ENCODE peak calls at places on chromosomes 6 and 20, in four cellular contexts. W is colonic mucosa, D is heart left ventricle, N is IMR-90. S is an unnamed sample.

GRCh38 chr6:129494099-129494498 is 215.9 kb downstream of the ARHGAP18 start:
- DNase-seq in W (no peak), D (no peak), N (peak; percentile 18), S (no peak)

GRCh38 chr20:54173653-54174451 is at the start of gene CYP24A1:
- DNase-seq in W (no peak), D (no peak), N (no peak), S (no peak)

GRCh38 chr6:96899019-96899418 is 1.3 kb upstream of the NDUFAF4 start:
- DNase-seq in W (peak; percentile 39), D (no peak), N (peak; percentile 55), S (peak; percentile 66)

GRCh38 chr20:35954907-35955251 is 577 bp upstream of the SCAND1 start:
- DNase-seq in W (no peak), D (peak; percentile 63), N (peak; percentile 43), S (peak; percentile 49)

GRCh38 chr6:30093951-30094350 is 18.4 kb upstream of the RNF39 start:
- DNase-seq in W (no peak), D (no peak), N (no peak), S (no peak)

GRCh38 chr6:140567469-140567868 is 1193.0 kb upstream of the CITED2 start:
- DNase-seq in W (no peak), D (no peak), N (peak; percentile 16), S (peak; percentile 16)

GRCh38 chr20:10647471-10647870 is 26.3 kb downstream of the JAG1 start:
- DNase-seq in W (no peak), D (no peak), N (no peak), S (no peak)

GRCh38 chr6:11994875-11995461 is 17.1 kb upstream of the HIVEP1 start:
- DNase-seq in W (no peak), D (no peak), N (no peak), S (no peak)

GRCh38 chr20:50729925-50730764 is 1.2 kb upstream of the PARD6B start:
- DNase-seq in W (peak; percentile 47), D (no peak), N (no peak), S (peak; percentile 28)

GRCh38 chr20:62668441-62669027 is 26.2 kb downstream of the SLCO4A1 start:
- DNase-seq in W (peak; percentile 77), D (no peak), N (peak; percentile 74), S (peak; percentile 67)

GRCh38 chr6:38404355-38404754 is 235.4 kb downstream of the BTBD9 start:
- DNase-seq in W (no peak), D (no peak), N (no peak), S (no peak)

GRCh38 chr20:59939052-59939878 is 840 bp downstream of the PPP1R3D start:
- DNase-seq in W (peak; percentile 25), D (peak; percentile 69), N (no peak), S (no peak)

GRCh38 chr6:90110971-90111370 is 185.7 kb downstream of the BACH2 start:
- DNase-seq in W (no peak), D (no peak), N (no peak), S (no peak)

GRCh38 chr6:137013738-137014602 is 30.8 kb downstream of the IL20RA start:
- DNase-seq in W (no peak), D (no peak), N (peak; percentile 60), S (peak; percentile 57)

DNA sequence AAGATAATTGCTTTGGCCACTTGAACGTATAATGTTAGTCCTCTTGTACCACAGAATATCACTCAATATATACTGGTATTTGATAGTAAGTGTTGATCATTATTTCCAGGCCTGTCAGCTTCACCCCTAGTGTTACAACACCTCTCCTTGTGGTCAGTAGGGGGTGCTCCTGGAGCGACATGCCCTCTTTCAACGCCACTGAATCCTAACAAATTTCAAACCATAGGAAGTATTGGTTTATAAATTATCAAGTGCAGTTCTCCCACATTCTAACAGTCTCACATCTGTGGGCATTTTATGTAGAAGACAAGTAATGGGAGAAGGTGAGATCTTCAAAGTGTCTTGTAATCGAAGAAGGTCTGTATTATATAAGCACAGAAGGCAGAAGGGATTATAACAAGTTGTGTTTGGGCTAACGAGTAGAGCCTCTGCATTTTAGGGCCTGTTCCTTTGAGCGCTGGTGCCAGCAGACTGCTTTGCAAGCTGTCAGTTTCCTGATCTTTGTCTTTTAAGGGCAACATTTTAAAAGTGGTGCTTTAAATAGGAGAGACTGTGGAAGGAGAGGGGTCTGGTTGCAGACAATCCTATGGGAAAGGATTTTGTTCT is 57.1 kb upstream of the CEP162 start:
- DNase-seq in W (no peak), D (no peak), N (peak; percentile 2), S (no peak)
- TF ChIP-seq CTCF in W (no peak), D (no peak), N (peak; percentile 34), S (peak; percentile 38)

GRCh38 chr6:42007753-42008528 is 42.4 kb upstream of the TAF8 start:
- DNase-seq in W (no peak), D (no peak), N (no peak), S (no peak)
- H3K4me3 ChIP-seq in W (no peak overlapping the region), D (no peak overlapping the region), N (no peak overlapping the region), S (no peak overlapping the region)

DNA sequence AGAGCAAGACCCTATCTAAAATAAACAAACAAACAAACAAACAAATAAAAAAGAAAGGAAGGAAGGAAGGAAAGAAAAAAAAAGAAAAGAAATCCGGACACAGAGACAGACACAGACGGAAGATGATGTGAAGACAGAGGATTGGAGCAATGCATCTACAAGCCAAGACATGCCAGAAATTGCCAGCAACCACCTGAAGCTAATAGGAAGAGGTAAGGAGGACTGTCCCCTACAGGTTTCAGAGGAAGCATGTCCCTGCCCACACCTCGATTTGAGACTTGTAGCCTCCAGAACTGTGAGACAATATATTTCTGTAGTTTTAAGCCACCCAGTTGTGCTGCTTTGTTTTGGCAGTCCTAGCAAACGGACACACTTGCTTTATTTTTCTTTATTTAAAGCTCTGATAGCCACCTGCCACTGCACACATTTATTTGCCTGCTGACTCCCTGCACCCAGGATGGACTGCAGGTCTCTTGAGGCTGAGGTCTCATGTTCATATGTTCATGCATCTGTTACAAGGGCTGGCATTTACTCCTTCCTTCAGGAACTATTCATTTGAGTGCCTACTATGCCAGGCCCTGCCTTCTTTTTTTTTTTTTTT is 20.7 kb upstream of the ZMYND8 start:
- DNase-seq in W (no peak), D (no peak), N (no peak), S (no peak)
- TF ChIP-seq CTCF in W (no peak), D (no peak), N (no peak), S (no peak)

GRCh38 chr6:35496851-35497570 is at the start of gene TEAD3:
- DNase-seq in W (peak; percentile 70), D (peak; percentile 80), N (peak; percentile 56), S (peak; percentile 47)
- H3K4me3 ChIP-seq in W (peak within 1 kb of the TSS; percentile 77), D (peak within 1 kb of the TSS; percentile 74), N (peak within 1 kb of the TSS; percentile 63), S (peak within 1 kb of the TSS; percentile 69)

DNA sequence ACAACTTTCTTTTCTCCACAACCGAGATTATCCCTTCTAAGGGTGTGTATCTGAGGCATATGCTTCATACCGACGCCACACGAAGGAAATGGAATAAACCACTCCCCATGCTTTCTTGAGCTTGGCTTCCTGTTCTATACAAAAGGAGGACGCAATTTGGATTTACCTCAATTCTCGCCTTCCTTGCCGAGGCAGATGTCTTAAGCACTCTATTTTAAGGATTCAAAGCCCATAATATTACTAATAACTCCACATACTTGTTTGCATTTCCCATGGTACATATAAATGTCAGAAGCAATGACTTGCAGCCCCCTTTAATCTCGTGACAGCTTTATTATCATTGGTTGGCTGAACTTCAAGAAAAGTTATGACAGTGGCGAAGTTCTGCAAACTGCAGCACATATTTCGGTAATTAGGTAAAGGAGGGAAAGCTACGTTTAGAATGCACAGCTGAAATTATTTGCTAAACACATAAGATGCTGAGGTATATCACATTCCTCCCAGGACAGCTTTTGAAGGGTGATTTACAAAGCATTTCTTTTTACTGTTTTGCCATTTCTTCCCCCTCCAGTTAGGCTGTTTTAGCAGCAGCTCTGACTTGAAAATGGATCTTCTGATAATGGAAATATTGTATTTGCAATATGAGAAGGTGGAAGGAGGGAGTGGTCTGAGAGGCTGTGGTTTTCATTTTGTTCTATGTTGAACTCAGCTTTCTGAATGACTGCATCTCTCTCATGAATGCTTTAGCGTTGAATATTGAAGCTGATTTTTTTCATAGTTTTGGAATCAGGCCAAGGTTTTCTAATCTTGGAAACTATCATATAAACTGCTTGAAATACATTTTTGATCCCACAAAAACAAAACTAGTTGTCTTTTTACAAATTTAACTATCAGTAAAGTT is 330.4 kb downstream of the EPHA7 start:
- DNase-seq in W (no peak), D (no peak), N (no peak), S (peak; percentile 3)
- TF ChIP-seq CTCF in W (no peak), D (no peak), N (no peak), S (no peak)

DNA sequence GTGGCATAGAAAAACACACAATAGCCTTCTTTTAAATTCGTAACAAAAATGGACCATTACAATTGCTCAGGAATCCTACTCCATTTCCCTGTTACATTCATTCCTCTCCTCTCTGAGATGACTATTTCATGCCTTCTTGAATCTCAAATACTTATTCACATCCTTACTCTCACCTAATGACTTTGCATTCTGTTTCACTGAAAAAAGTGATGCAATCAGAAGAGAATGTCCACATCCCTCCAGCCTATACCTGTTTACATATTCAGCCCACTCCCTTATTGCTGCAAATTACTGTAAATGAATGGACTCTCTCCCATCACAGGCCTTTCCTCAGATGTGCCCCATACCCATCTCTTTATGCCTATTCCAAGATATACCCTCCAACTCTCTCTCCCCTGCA is 8.6 kb downstream of the TAAR1 start:
- DNase-seq in W (no peak), D (no peak), N (no peak), S (no peak)
- H3K4me3 ChIP-seq in W (no peak overlapping the region), D (no peak overlapping the region), N (no peak overlapping the region), S (no peak overlapping the region)

GRCh38 chr6:8170754-8171153 is 68.4 kb upstream of the EEF1E1 start:
- DNase-seq in W (no peak), D (no peak), N (no peak), S (no peak)

GRCh38 chr6:8170245-8170644 is 67.9 kb upstream of the EEF1E1 start:
- DNase-seq in W (no peak), D (no peak), N (no peak), S (no peak)

GRCh38 chr6:8175046-8175777 is 72.9 kb upstream of the EEF1E1 start:
- DNase-seq in W (no peak), D (no peak), N (no peak), S (no peak)

GRCh38 chr6:8174571-8174970 is 72.2 kb upstream of the EEF1E1 start:
- DNase-seq in W (no peak), D (no peak), N (no peak), S (no peak)

DNA sequence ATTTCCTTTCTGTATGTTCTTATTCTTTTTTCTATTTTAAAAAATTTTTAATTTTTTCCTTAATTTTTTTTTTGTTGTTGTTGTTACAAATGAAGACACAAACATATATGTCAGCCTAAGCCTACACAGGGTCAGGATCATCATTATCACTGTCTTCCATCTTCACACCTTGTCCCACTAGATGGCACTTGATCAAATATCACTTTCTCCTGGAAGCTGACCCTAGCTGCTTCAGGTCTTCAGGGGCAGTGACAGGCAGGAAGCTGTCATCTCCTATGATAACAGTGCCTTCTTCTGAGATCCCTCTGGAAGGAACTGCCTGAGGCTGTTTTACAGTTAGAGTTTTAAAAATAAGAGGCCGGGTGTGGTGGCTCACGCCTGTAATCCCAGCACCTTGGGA is 70.2 kb upstream of the EEF1E1 start:
- DNase-seq in W (no peak), D (no peak), N (no peak), S (no peak)
- TF ChIP-seq CTCF in W (no peak), D (no peak), N (no peak), S (no peak)

DNA sequence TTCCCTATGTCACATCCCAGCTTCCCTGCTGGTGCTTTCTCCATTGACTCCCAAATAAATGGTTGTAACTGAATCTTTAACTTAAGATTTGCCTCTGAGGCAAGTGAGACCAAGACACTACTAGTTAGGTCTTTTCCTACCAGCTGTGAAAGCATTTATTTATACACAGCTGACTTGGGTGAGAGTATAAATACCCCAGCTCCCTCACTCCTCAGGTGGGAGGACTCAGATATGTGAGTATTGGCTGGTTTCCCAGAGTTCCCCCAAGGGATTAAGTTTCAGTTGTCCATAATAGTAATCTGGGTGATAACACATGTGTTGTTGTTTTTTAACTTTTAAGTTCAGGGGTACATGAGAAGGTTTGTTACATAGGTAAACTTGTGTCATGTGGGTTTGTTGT is 49.8 kb downstream of the CFAP61 start:
- DNase-seq in W (no peak), D (no peak), N (no peak), S (no peak)
- H3K4me3 ChIP-seq in W (no peak overlapping the region), D (no peak overlapping the region), N (no peak overlapping the region), S (no peak overlapping the region)